ENCODE peak calls at places on chromosome X, in seven cellular contexts. One of them, this sample, is unnamed.

GRCh38 chrX:7156879-7157278 is 8.9 kb upstream of the PUDP start:
- DNase-seq in GM12865: no peak
- DNase-seq in fibroblast of mammary gland: no peak
- DNase-seq in heart left ventricle: no peak
- DNase-seq in AG04449: no peak
- DNase-seq in cardiac muscle cell: no peak
- DNase-seq in AG04450: no peak
- DNase-seq in this sample: no peak

GRCh38 chrX:12249997-12250396 is 111.7 kb downstream of the FRMPD4 start:
- DNase-seq in GM12865: no peak
- DNase-seq in fibroblast of mammary gland: no peak
- DNase-seq in heart left ventricle: no peak
- DNase-seq in AG04449: peak
- DNase-seq in cardiac muscle cell: no peak
- DNase-seq in AG04450: no peak
- DNase-seq in this sample: no peak

GRCh38 chrX:131802836-131803626 is 220.1 kb upstream of the STK26 start:
- DNase-seq in GM12865: peak
- DNase-seq in fibroblast of mammary gland: peak
- DNase-seq in heart left ventricle: peak
- DNase-seq in AG04449: no peak
- DNase-seq in cardiac muscle cell: no peak
- DNase-seq in AG04450: no peak
- DNase-seq in this sample: peak

GRCh38 chrX:56726609-56727008 is 2.4 kb upstream of the NBDY start:
- DNase-seq in GM12865: peak
- DNase-seq in fibroblast of mammary gland: peak
- DNase-seq in heart left ventricle: no peak
- DNase-seq in AG04449: no peak
- DNase-seq in cardiac muscle cell: peak
- DNase-seq in AG04450: peak
- DNase-seq in this sample: peak

GRCh38 chrX:3407785-3408184 is 61.3 kb upstream of the MXRA5 start:
- DNase-seq in GM12865: no peak
- DNase-seq in fibroblast of mammary gland: no peak
- DNase-seq in heart left ventricle: no peak
- DNase-seq in AG04449: no peak
- DNase-seq in cardiac muscle cell: no peak
- DNase-seq in AG04450: no peak
- DNase-seq in this sample: no peak

GRCh38 chrX:70128071-70128470 is 5.2 kb upstream of the IGBP1 start:
- DNase-seq in GM12865: no peak
- DNase-seq in fibroblast of mammary gland: no peak
- DNase-seq in heart left ventricle: no peak
- DNase-seq in AG04449: no peak
- DNase-seq in cardiac muscle cell: no peak
- DNase-seq in AG04450: no peak
- DNase-seq in this sample: no peak

GRCh38 chrX:10280061-10280460 is 123.3 kb downstream of the CLCN4 start:
- DNase-seq in GM12865: no peak
- DNase-seq in fibroblast of mammary gland: no peak
- DNase-seq in heart left ventricle: no peak
- DNase-seq in AG04449: no peak
- DNase-seq in cardiac muscle cell: no peak
- DNase-seq in AG04450: no peak
- DNase-seq in this sample: no peak

GRCh38 chrX:39869846-39870601 is 227.7 kb downstream of the BCOR start:
- DNase-seq in GM12865: peak
- DNase-seq in fibroblast of mammary gland: peak
- DNase-seq in heart left ventricle: no peak
- DNase-seq in AG04449: no peak
- DNase-seq in cardiac muscle cell: no peak
- DNase-seq in AG04450: no peak
- DNase-seq in this sample: peak

GRCh38 chrX:24341795-24342194 is 18.6 kb upstream of the SUPT20HL1 start:
- DNase-seq in GM12865: no peak
- DNase-seq in fibroblast of mammary gland: peak
- DNase-seq in heart left ventricle: no peak
- DNase-seq in AG04449: peak
- DNase-seq in cardiac muscle cell: no peak
- DNase-seq in AG04450: peak
- DNase-seq in this sample: peak

GRCh38 chrX:46381630-46382029 is 163.6 kb downstream of the ZNF674 start:
- DNase-seq in GM12865: peak
- DNase-seq in fibroblast of mammary gland: peak
- DNase-seq in heart left ventricle: no peak
- DNase-seq in AG04449: no peak
- DNase-seq in cardiac muscle cell: peak
- DNase-seq in AG04450: no peak
- DNase-seq in this sample: peak

GRCh38 chrX:124347242-124347641 is 879 bp downstream of the SH2D1A start:
- DNase-seq in GM12865: no peak
- DNase-seq in fibroblast of mammary gland: no peak
- DNase-seq in heart left ventricle: no peak
- DNase-seq in AG04449: no peak
- DNase-seq in cardiac muscle cell: no peak
- DNase-seq in AG04450: no peak
- DNase-seq in this sample: no peak

GRCh38 chrX:97126020-97126419 is 242.3 kb downstream of the RPA4 start:
- DNase-seq in GM12865: no peak
- DNase-seq in fibroblast of mammary gland: peak
- DNase-seq in heart left ventricle: no peak
- DNase-seq in AG04449: peak
- DNase-seq in cardiac muscle cell: no peak
- DNase-seq in AG04450: no peak
- DNase-seq in this sample: peak

GRCh38 chrX:79231662-79232061 is 87.2 kb downstream of the GPR174 start:
- DNase-seq in GM12865: no peak
- DNase-seq in fibroblast of mammary gland: no peak
- DNase-seq in heart left ventricle: no peak
- DNase-seq in AG04449: no peak
- DNase-seq in cardiac muscle cell: no peak
- DNase-seq in AG04450: no peak
- DNase-seq in this sample: no peak

GRCh38 chrX:150765782-150766350 is 72.7 kb downstream of the MTMR1 start:
- DNase-seq in GM12865: no peak
- DNase-seq in fibroblast of mammary gland: no peak
- DNase-seq in heart left ventricle: no peak
- DNase-seq in AG04449: no peak
- DNase-seq in cardiac muscle cell: no peak
- DNase-seq in AG04450: no peak
- DNase-seq in this sample: no peak

GRCh38 chrX:28491941-28492340 is 95.3 kb upstream of the IL1RAPL1 start:
- DNase-seq in GM12865: no peak
- DNase-seq in fibroblast of mammary gland: no peak
- DNase-seq in heart left ventricle: no peak
- DNase-seq in AG04449: no peak
- DNase-seq in cardiac muscle cell: no peak
- DNase-seq in AG04450: no peak
- DNase-seq in this sample: no peak

GRCh38 chrX:31215277-31215815 is 143.5 kb upstream of the FTHL17 start:
- DNase-seq in GM12865: no peak
- DNase-seq in fibroblast of mammary gland: no peak
- DNase-seq in heart left ventricle: no peak
- DNase-seq in AG04449: no peak
- DNase-seq in cardiac muscle cell: no peak
- DNase-seq in AG04450: no peak
- DNase-seq in this sample: no peak

GRCh38 chrX:74550295-74550802 is 64.1 kb downstream of the RLIM start:
- DNase-seq in GM12865: peak
- DNase-seq in fibroblast of mammary gland: peak
- DNase-seq in heart left ventricle: peak
- DNase-seq in AG04449: no peak
- DNase-seq in cardiac muscle cell: peak
- DNase-seq in AG04450: peak
- DNase-seq in this sample: peak

GRCh38 chrX:150352114-150352513 is 11.0 kb upstream of the MAMLD1 start:
- DNase-seq in GM12865: no peak
- DNase-seq in fibroblast of mammary gland: no peak
- DNase-seq in heart left ventricle: no peak
- DNase-seq in AG04449: no peak
- DNase-seq in cardiac muscle cell: no peak
- DNase-seq in AG04450: no peak
- DNase-seq in this sample: no peak

GRCh38 chrX:133648594-133648993 is 233.3 kb upstream of the GPC4 start:
- DNase-seq in GM12865: no peak
- DNase-seq in fibroblast of mammary gland: no peak
- DNase-seq in heart left ventricle: no peak
- DNase-seq in AG04449: no peak
- DNase-seq in cardiac muscle cell: no peak
- DNase-seq in AG04450: no peak
- DNase-seq in this sample: no peak

GRCh38 chrX:68697465-68698125 is 50.1 kb downstream of the STARD8 start:
- DNase-seq in GM12865: no peak
- DNase-seq in fibroblast of mammary gland: no peak
- DNase-seq in heart left ventricle: no peak
- DNase-seq in AG04449: no peak
- DNase-seq in cardiac muscle cell: no peak
- DNase-seq in AG04450: no peak
- DNase-seq in this sample: no peak

GRCh38 chrX:12947545-12948235 is 27.2 kb upstream of the TMSB4X start:
- DNase-seq in GM12865: peak
- DNase-seq in fibroblast of mammary gland: no peak
- DNase-seq in heart left ventricle: no peak
- DNase-seq in AG04449: no peak
- DNase-seq in cardiac muscle cell: no peak
- DNase-seq in AG04450: no peak
- DNase-seq in this sample: no peak

GRCh38 chrX:134718329-134719317 is 60.4 kb upstream of the PLAC1 start:
- DNase-seq in GM12865: peak
- DNase-seq in fibroblast of mammary gland: peak
- DNase-seq in heart left ventricle: no peak
- DNase-seq in AG04449: peak
- DNase-seq in cardiac muscle cell: no peak
- DNase-seq in AG04450: peak
- DNase-seq in this sample: peak
- TF ChIP-seq CTCF in GM12865: no peak
- TF ChIP-seq CTCF in fibroblast of mammary gland: peak
- TF ChIP-seq CTCF in heart left ventricle: no peak
- TF ChIP-seq CTCF in AG04449: no peak
- TF ChIP-seq CTCF in cardiac muscle cell: no peak
- TF ChIP-seq CTCF in AG04450: peak
- TF ChIP-seq CTCF in this sample: peak

GRCh38 chrX:19864736-19865135 is 22.7 kb downstream of the SH3KBP1 start:
- DNase-seq in GM12865: peak
- DNase-seq in fibroblast of mammary gland: no peak
- DNase-seq in heart left ventricle: no peak
- DNase-seq in AG04449: no peak
- DNase-seq in cardiac muscle cell: no peak
- DNase-seq in AG04450: no peak
- DNase-seq in this sample: no peak

GRCh38 chrX:19867938-19868337 is 19.5 kb downstream of the SH3KBP1 start:
- DNase-seq in GM12865: no peak
- DNase-seq in fibroblast of mammary gland: no peak
- DNase-seq in heart left ventricle: no peak
- DNase-seq in AG04449: no peak
- DNase-seq in cardiac muscle cell: no peak
- DNase-seq in AG04450: no peak
- DNase-seq in this sample: no peak

GRCh38 chrX:19867411-19867732 is 20.0 kb downstream of the SH3KBP1 start:
- DNase-seq in GM12865: peak
- DNase-seq in fibroblast of mammary gland: peak
- DNase-seq in heart left ventricle: no peak
- DNase-seq in AG04449: no peak
- DNase-seq in cardiac muscle cell: no peak
- DNase-seq in AG04450: no peak
- DNase-seq in this sample: peak

GRCh38 chrX:19865567-19866363 is 21.6 kb downstream of the SH3KBP1 start:
- DNase-seq in GM12865: peak
- DNase-seq in fibroblast of mammary gland: no peak
- DNase-seq in heart left ventricle: no peak
- DNase-seq in AG04449: no peak
- DNase-seq in cardiac muscle cell: no peak
- DNase-seq in AG04450: no peak
- DNase-seq in this sample: no peak

DNA sequence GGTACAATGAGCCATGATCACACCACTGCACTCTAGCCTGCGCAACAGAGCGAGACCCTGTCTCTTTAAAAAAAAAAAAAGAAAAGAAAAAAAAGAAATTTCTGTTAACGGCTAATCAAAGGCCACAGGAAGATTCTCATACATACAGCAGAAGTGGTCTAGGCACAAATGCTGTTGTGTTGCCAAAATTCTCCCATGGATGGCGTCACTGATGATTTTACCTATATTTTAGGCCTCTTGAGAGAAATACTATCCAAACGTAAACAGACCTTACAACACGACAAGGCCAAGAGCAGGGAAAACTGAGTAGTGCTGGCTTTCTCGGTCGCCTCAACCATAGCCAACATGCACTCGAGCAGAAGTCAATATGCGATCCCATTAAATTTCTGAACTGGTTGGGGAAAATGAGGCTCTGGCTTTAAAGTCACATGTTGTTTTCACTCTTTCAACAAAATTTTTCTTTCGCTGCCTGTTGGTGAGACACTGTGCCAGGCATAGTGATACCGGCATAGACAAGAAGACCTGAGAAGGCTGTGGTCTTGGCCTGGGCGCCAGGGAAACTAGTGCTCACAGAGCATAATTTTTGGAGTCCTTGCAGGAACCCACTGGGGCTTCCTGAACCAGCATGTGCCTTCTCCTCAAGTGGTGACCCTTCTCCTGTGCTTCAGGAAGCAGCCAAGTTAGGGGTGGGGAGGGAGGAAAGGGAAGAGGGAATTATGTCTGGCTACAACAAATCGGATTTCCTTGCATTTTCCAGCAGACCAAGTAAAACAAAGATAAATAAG is 20.6 kb downstream of the SH3KBP1 start:
- DNase-seq in GM12865: peak
- DNase-seq in fibroblast of mammary gland: no peak
- DNase-seq in heart left ventricle: no peak
- DNase-seq in AG04449: no peak
- DNase-seq in cardiac muscle cell: no peak
- DNase-seq in AG04450: no peak
- DNase-seq in this sample: no peak
- H3K4me3 ChIP-seq in GM12865: peak
- H3K4me3 ChIP-seq in fibroblast of mammary gland: no peak
- H3K4me3 ChIP-seq in heart left ventricle: no peak
- H3K4me3 ChIP-seq in AG04449: no peak
- H3K4me3 ChIP-seq in cardiac muscle cell: no peak
- H3K4me3 ChIP-seq in AG04450: no peak
- H3K4me3 ChIP-seq in this sample: no peak

DNA sequence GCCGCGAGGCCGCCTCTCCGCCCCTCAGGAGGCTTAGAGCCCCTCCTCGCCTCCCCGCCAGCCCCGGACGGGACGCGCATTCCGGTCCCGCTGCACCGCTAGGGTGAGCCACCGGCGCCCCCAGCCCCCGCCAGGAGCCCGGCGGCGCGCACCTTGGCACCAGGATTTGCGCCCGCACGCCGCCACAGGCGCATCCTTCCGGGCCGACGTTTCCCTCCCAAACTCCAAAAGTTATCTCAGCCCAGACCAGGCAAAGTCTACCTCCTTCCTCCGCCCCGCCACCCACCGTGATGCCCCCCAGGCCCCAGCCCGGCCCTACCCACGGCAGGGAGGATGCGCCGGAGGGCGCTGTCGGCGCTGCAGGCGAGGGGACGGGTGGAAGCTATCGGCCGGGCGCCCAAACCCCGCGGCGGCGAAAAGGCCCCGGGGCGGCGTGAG is 538 bp downstream of the SCML2 start:
- DNase-seq in GM12865: peak
- DNase-seq in fibroblast of mammary gland: no peak
- DNase-seq in heart left ventricle: no peak
- DNase-seq in AG04449: no peak
- DNase-seq in cardiac muscle cell: peak
- DNase-seq in AG04450: no peak
- DNase-seq in this sample: no peak
- TF ChIP-seq CTCF in GM12865: peak
- TF ChIP-seq CTCF in fibroblast of mammary gland: no peak
- TF ChIP-seq CTCF in heart left ventricle: no peak
- TF ChIP-seq CTCF in AG04449: peak
- TF ChIP-seq CTCF in cardiac muscle cell: no peak
- TF ChIP-seq CTCF in AG04450: no peak
- TF ChIP-seq CTCF in this sample: peak

GRCh38 chrX:112841820-112842157 is 1.2 kb upstream of the AMOT start:
- DNase-seq in GM12865: no peak
- DNase-seq in fibroblast of mammary gland: no peak
- DNase-seq in heart left ventricle: no peak
- DNase-seq in AG04449: no peak
- DNase-seq in cardiac muscle cell: no peak
- DNase-seq in AG04450: no peak
- DNase-seq in this sample: no peak
- H3K4me3 ChIP-seq in GM12865: no peak
- H3K4me3 ChIP-seq in fibroblast of mammary gland: peak
- H3K4me3 ChIP-seq in heart left ventricle: peak
- H3K4me3 ChIP-seq in AG04449: peak
- H3K4me3 ChIP-seq in cardiac muscle cell: peak
- H3K4me3 ChIP-seq in AG04450: peak
- H3K4me3 ChIP-seq in this sample: peak